ENCODE peak calls at places on chromosomes 6 and 20, in eight cellular contexts. One of them, this sample, is unnamed. For H3K36me3, the result is how much of the 10 kb centered on the place peaks cover.

GRCh38 chr6:126373344-126373743 is 33.4 kb downstream of the CENPW start:
- DNase-seq in fibroblast of lung: no peak
- DNase-seq in CD4-positive, alpha-beta memory T cell: no peak
- DNase-seq in mucosa of descending colon: no peak
- DNase-seq in esophagus muscularis mucosa: no peak
- DNase-seq in aorta: no peak
- DNase-seq in mesendoderm: no peak
- DNase-seq in body of pancreas: no peak
- DNase-seq in this sample: no peak

GRCh38 chr6:159758031-159759001 is 3.5 kb upstream of the ACAT2 start:
- DNase-seq in fibroblast of lung: no peak
- DNase-seq in CD4-positive, alpha-beta memory T cell: no peak
- DNase-seq in mucosa of descending colon: no peak
- DNase-seq in esophagus muscularis mucosa: no peak
- DNase-seq in aorta: no peak
- DNase-seq in mesendoderm: peak
- DNase-seq in body of pancreas: no peak
- DNase-seq in this sample: no peak

GRCh38 chr20:50283922-50284810 is 93.5 kb downstream of the CEBPB start:
- DNase-seq in fibroblast of lung: no peak
- DNase-seq in CD4-positive, alpha-beta memory T cell: no peak
- DNase-seq in mucosa of descending colon: no peak
- DNase-seq in esophagus muscularis mucosa: no peak
- DNase-seq in aorta: no peak
- DNase-seq in mesendoderm: no peak
- DNase-seq in body of pancreas: peak
- DNase-seq in this sample: peak

GRCh38 chr6:141685416-141685815 is 447.3 kb upstream of the GJE1 start:
- DNase-seq in fibroblast of lung: no peak
- DNase-seq in CD4-positive, alpha-beta memory T cell: no peak
- DNase-seq in mucosa of descending colon: no peak
- DNase-seq in esophagus muscularis mucosa: no peak
- DNase-seq in aorta: no peak
- DNase-seq in mesendoderm: no peak
- DNase-seq in body of pancreas: no peak
- DNase-seq in this sample: no peak

GRCh38 chr6:139147628-139148027 is 12.7 kb downstream of the HECA start:
- DNase-seq in fibroblast of lung: no peak
- DNase-seq in CD4-positive, alpha-beta memory T cell: no peak
- DNase-seq in mucosa of descending colon: no peak
- DNase-seq in esophagus muscularis mucosa: no peak
- DNase-seq in aorta: no peak
- DNase-seq in mesendoderm: no peak
- DNase-seq in body of pancreas: no peak
- DNase-seq in this sample: no peak

GRCh38 chr6:149176971-149177667 is 140.4 kb upstream of the TAB2 start:
- DNase-seq in fibroblast of lung: no peak
- DNase-seq in CD4-positive, alpha-beta memory T cell: no peak
- DNase-seq in mucosa of descending colon: peak
- DNase-seq in esophagus muscularis mucosa: no peak
- DNase-seq in aorta: no peak
- DNase-seq in mesendoderm: no peak
- DNase-seq in body of pancreas: peak
- DNase-seq in this sample: no peak

GRCh38 chr20:42530855-42531674 is 658.6 kb downstream of the PTPRT start:
- DNase-seq in fibroblast of lung: no peak
- DNase-seq in CD4-positive, alpha-beta memory T cell: no peak
- DNase-seq in mucosa of descending colon: peak
- DNase-seq in esophagus muscularis mucosa: no peak
- DNase-seq in aorta: no peak
- DNase-seq in mesendoderm: peak
- DNase-seq in body of pancreas: peak
- DNase-seq in this sample: no peak

GRCh38 chr20:32473231-32474008 is 111.7 kb downstream of the NOL4L start:
- DNase-seq in fibroblast of lung: no peak
- DNase-seq in CD4-positive, alpha-beta memory T cell: no peak
- DNase-seq in mucosa of descending colon: peak
- DNase-seq in esophagus muscularis mucosa: no peak
- DNase-seq in aorta: no peak
- DNase-seq in mesendoderm: no peak
- DNase-seq in body of pancreas: no peak
- DNase-seq in this sample: peak

GRCh38 chr6:83514877-83515466 is 2.6 kb downstream of the PRSS35 start:
- DNase-seq in fibroblast of lung: peak
- DNase-seq in CD4-positive, alpha-beta memory T cell: peak
- DNase-seq in mucosa of descending colon: peak
- DNase-seq in esophagus muscularis mucosa: no peak
- DNase-seq in aorta: no peak
- DNase-seq in mesendoderm: peak
- DNase-seq in body of pancreas: peak
- DNase-seq in this sample: no peak

GRCh38 chr6:35148167-35148741 is 7.1 kb upstream of the TCP11 start:
- DNase-seq in fibroblast of lung: peak
- DNase-seq in CD4-positive, alpha-beta memory T cell: no peak
- DNase-seq in mucosa of descending colon: no peak
- DNase-seq in esophagus muscularis mucosa: no peak
- DNase-seq in aorta: no peak
- DNase-seq in mesendoderm: peak
- DNase-seq in body of pancreas: no peak
- DNase-seq in this sample: no peak

GRCh38 chr6:81997091-81997926 is 244.8 kb upstream of the TENT5A start:
- DNase-seq in fibroblast of lung: peak
- DNase-seq in CD4-positive, alpha-beta memory T cell: no peak
- DNase-seq in mucosa of descending colon: no peak
- DNase-seq in esophagus muscularis mucosa: no peak
- DNase-seq in aorta: no peak
- DNase-seq in mesendoderm: no peak
- DNase-seq in body of pancreas: no peak
- DNase-seq in this sample: no peak

GRCh38 chr6:106184629-106185028 is 98.5 kb downstream of the PRDM1 start:
- DNase-seq in fibroblast of lung: no peak
- DNase-seq in CD4-positive, alpha-beta memory T cell: no peak
- DNase-seq in mucosa of descending colon: no peak
- DNase-seq in esophagus muscularis mucosa: no peak
- DNase-seq in aorta: no peak
- DNase-seq in mesendoderm: no peak
- DNase-seq in body of pancreas: no peak
- DNase-seq in this sample: no peak

GRCh38 chr20:3115190-3116107 is 30.9 kb upstream of the AVP start:
- DNase-seq in fibroblast of lung: peak
- DNase-seq in CD4-positive, alpha-beta memory T cell: peak
- DNase-seq in mucosa of descending colon: peak
- DNase-seq in esophagus muscularis mucosa: no peak
- DNase-seq in aorta: no peak
- DNase-seq in mesendoderm: peak
- DNase-seq in body of pancreas: peak
- DNase-seq in this sample: peak

GRCh38 chr20:38150595-38151170 is 14.4 kb downstream of the TGM2 start:
- DNase-seq in fibroblast of lung: no peak
- DNase-seq in CD4-positive, alpha-beta memory T cell: no peak
- DNase-seq in mucosa of descending colon: no peak
- DNase-seq in esophagus muscularis mucosa: no peak
- DNase-seq in aorta: no peak
- DNase-seq in mesendoderm: no peak
- DNase-seq in body of pancreas: no peak
- DNase-seq in this sample: peak

GRCh38 chr6:7417684-7418083 is 28.1 kb downstream of the RIOK1 start:
- DNase-seq in fibroblast of lung: peak
- DNase-seq in CD4-positive, alpha-beta memory T cell: no peak
- DNase-seq in mucosa of descending colon: no peak
- DNase-seq in esophagus muscularis mucosa: no peak
- DNase-seq in aorta: no peak
- DNase-seq in mesendoderm: no peak
- DNase-seq in body of pancreas: no peak
- DNase-seq in this sample: no peak
- H3K36me3 ChIP-seq in fibroblast of lung: under half
- H3K36me3 ChIP-seq in CD4-positive, alpha-beta memory T cell: under half
- H3K36me3 ChIP-seq in mucosa of descending colon: under half
- H3K36me3 ChIP-seq in esophagus muscularis mucosa: half or more
- H3K36me3 ChIP-seq in aorta: under half
- H3K36me3 ChIP-seq in mesendoderm: under half
- H3K36me3 ChIP-seq in body of pancreas: under half
- H3K36me3 ChIP-seq in this sample: under half

GRCh38 chr6:89787660-89788338 is 31.8 kb downstream of the MDN1 start:
- DNase-seq in fibroblast of lung: no peak
- DNase-seq in CD4-positive, alpha-beta memory T cell: no peak
- DNase-seq in mucosa of descending colon: no peak
- DNase-seq in esophagus muscularis mucosa: no peak
- DNase-seq in aorta: no peak
- DNase-seq in mesendoderm: no peak
- DNase-seq in body of pancreas: no peak
- DNase-seq in this sample: no peak
- H3K36me3 ChIP-seq in fibroblast of lung: under half
- H3K36me3 ChIP-seq in CD4-positive, alpha-beta memory T cell: under half
- H3K36me3 ChIP-seq in mucosa of descending colon: under half
- H3K36me3 ChIP-seq in esophagus muscularis mucosa: half or more
- H3K36me3 ChIP-seq in aorta: under half
- H3K36me3 ChIP-seq in mesendoderm: under half
- H3K36me3 ChIP-seq in body of pancreas: under half
- H3K36me3 ChIP-seq in this sample: under half

DNA sequence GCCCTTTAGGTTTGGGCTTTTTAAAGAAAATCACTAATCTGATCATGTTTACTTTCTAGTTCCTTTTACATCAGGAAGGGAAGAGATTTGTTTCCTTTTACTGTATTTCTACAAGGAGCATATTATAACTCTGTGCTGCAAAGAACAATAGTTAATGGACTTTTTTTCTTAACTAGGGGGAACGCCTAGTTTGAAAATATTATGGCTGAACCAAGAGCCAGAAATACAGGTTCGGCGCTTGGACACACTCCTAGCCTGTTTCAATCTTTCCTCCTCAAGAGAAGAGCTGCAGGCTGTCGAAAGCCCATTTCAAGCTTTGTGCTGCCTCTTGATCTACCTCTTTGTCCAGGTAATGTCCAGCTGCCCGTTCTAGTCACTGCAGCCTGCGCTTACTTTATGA is 41.4 kb downstream of the FAM120B start:
- DNase-seq in fibroblast of lung: no peak
- DNase-seq in CD4-positive, alpha-beta memory T cell: no peak
- DNase-seq in mucosa of descending colon: no peak
- DNase-seq in esophagus muscularis mucosa: no peak
- DNase-seq in aorta: no peak
- DNase-seq in mesendoderm: no peak
- DNase-seq in body of pancreas: no peak
- DNase-seq in this sample: no peak
- H3K36me3 ChIP-seq in fibroblast of lung: under half
- H3K36me3 ChIP-seq in CD4-positive, alpha-beta memory T cell: under half
- H3K36me3 ChIP-seq in mucosa of descending colon: under half
- H3K36me3 ChIP-seq in esophagus muscularis mucosa: under half
- H3K36me3 ChIP-seq in aorta: under half
- H3K36me3 ChIP-seq in mesendoderm: under half
- H3K36me3 ChIP-seq in body of pancreas: under half
- H3K36me3 ChIP-seq in this sample: under half

DNA sequence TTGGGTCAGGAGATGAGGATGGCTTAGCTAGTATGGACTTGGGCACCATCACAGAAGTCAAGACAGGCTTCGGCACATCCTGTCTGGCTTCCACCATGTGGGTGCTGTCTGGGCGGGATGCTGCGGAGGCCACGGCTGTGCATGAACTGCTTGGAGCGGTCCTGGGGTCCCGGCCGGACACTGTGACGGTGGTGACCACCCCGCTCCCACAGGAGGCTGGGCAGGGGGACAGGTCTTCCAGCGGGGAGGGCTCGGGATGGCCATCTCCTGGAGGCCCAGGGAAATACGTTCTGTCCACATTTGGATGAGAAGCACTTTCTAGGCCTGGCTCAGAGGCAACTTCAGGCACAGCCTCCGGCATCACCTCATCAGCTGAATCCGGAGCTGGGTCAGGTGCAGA is 32.1 kb upstream of the TCFL5 start:
- DNase-seq in fibroblast of lung: no peak
- DNase-seq in CD4-positive, alpha-beta memory T cell: no peak
- DNase-seq in mucosa of descending colon: no peak
- DNase-seq in esophagus muscularis mucosa: no peak
- DNase-seq in aorta: no peak
- DNase-seq in mesendoderm: no peak
- DNase-seq in body of pancreas: no peak
- DNase-seq in this sample: no peak
- H3K36me3 ChIP-seq in fibroblast of lung: under half
- H3K36me3 ChIP-seq in CD4-positive, alpha-beta memory T cell: half or more
- H3K36me3 ChIP-seq in mucosa of descending colon: under half
- H3K36me3 ChIP-seq in esophagus muscularis mucosa: half or more
- H3K36me3 ChIP-seq in aorta: under half
- H3K36me3 ChIP-seq in mesendoderm: under half
- H3K36me3 ChIP-seq in body of pancreas: under half
- H3K36me3 ChIP-seq in this sample: under half

GRCh38 chr6:16146028-16146427 is 17.1 kb downstream of the MYLIP start:
- DNase-seq in fibroblast of lung: no peak
- DNase-seq in CD4-positive, alpha-beta memory T cell: no peak
- DNase-seq in mucosa of descending colon: no peak
- DNase-seq in esophagus muscularis mucosa: no peak
- DNase-seq in aorta: no peak
- DNase-seq in mesendoderm: no peak
- DNase-seq in body of pancreas: no peak
- DNase-seq in this sample: peak

GRCh38 chr6:16145038-16145437 is 16.2 kb downstream of the MYLIP start:
- DNase-seq in fibroblast of lung: no peak
- DNase-seq in CD4-positive, alpha-beta memory T cell: no peak
- DNase-seq in mucosa of descending colon: no peak
- DNase-seq in esophagus muscularis mucosa: no peak
- DNase-seq in aorta: no peak
- DNase-seq in mesendoderm: no peak
- DNase-seq in body of pancreas: no peak
- DNase-seq in this sample: no peak

GRCh38 chr6:16149305-16149704 is 20.4 kb downstream of the MYLIP start:
- DNase-seq in fibroblast of lung: no peak
- DNase-seq in CD4-positive, alpha-beta memory T cell: no peak
- DNase-seq in mucosa of descending colon: no peak
- DNase-seq in esophagus muscularis mucosa: no peak
- DNase-seq in aorta: no peak
- DNase-seq in mesendoderm: no peak
- DNase-seq in body of pancreas: no peak
- DNase-seq in this sample: no peak

GRCh38 chr6:16148498-16148897 is 19.6 kb downstream of the MYLIP start:
- DNase-seq in fibroblast of lung: no peak
- DNase-seq in CD4-positive, alpha-beta memory T cell: no peak
- DNase-seq in mucosa of descending colon: peak
- DNase-seq in esophagus muscularis mucosa: no peak
- DNase-seq in aorta: no peak
- DNase-seq in mesendoderm: peak
- DNase-seq in body of pancreas: peak
- DNase-seq in this sample: peak

DNA sequence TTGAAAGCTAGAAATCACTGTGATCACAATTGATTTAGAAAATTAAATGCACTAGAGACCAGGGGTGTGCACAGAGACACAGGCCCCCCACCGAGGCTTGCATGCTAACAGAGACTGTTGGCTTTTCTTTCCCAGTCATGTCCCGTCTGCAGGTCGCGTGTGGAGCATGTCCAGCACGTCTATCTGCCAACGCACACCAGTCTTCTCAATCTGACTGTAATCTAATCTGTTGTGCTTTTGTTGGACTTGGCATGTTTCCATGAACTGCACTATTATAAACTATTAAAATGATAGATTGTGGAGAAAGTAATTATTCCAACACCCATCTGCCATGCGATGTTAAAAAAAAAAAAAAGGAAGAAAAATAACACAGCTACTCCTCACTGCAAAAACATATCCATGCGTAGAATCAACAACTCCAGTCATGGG is 17.7 kb downstream of the MYLIP start:
- DNase-seq in fibroblast of lung: peak
- DNase-seq in CD4-positive, alpha-beta memory T cell: no peak
- DNase-seq in mucosa of descending colon: no peak
- DNase-seq in esophagus muscularis mucosa: no peak
- DNase-seq in aorta: no peak
- DNase-seq in mesendoderm: no peak
- DNase-seq in body of pancreas: no peak
- DNase-seq in this sample: peak
- H3K36me3 ChIP-seq in fibroblast of lung: under half
- H3K36me3 ChIP-seq in CD4-positive, alpha-beta memory T cell: half or more
- H3K36me3 ChIP-seq in mucosa of descending colon: under half
- H3K36me3 ChIP-seq in esophagus muscularis mucosa: under half
- H3K36me3 ChIP-seq in aorta: under half
- H3K36me3 ChIP-seq in mesendoderm: under half
- H3K36me3 ChIP-seq in body of pancreas: under half
- H3K36me3 ChIP-seq in this sample: under half

GRCh38 chr6:85464260-85464644 is 14.4 kb downstream of the NT5E start:
- DNase-seq in fibroblast of lung: peak
- DNase-seq in CD4-positive, alpha-beta memory T cell: no peak
- DNase-seq in mucosa of descending colon: no peak
- DNase-seq in esophagus muscularis mucosa: peak
- DNase-seq in aorta: peak
- DNase-seq in mesendoderm: no peak
- DNase-seq in body of pancreas: no peak
- DNase-seq in this sample: no peak
- H3K36me3 ChIP-seq in fibroblast of lung: under half
- H3K36me3 ChIP-seq in CD4-positive, alpha-beta memory T cell: under half
- H3K36me3 ChIP-seq in mucosa of descending colon: under half
- H3K36me3 ChIP-seq in esophagus muscularis mucosa: under half
- H3K36me3 ChIP-seq in aorta: under half
- H3K36me3 ChIP-seq in mesendoderm: under half
- H3K36me3 ChIP-seq in body of pancreas: under half
- H3K36me3 ChIP-seq in this sample: under half

This sample was measured in kidney.